ENCODE peak calls at places on chromosome 18, in eight cellular contexts. K is SW480; Z is stimulated activated CD4-positive, alpha-beta T cell treated with anti-CD3 and anti-CD28 coated beads, Interleukin-2, amount 100 ng/mL, for 48 hours; W is HFFc6; P is LoVo; I is astrocyte of the hippocampus; S is NCI-H524; R is fibroblast of the aortic adventitia. U is an unnamed sample.

GRCh38 chr18:37564796-37565137 is 831 bp downstream of the CELF4 start:
- DNase-seq in K (peak), Z (no peak), W (no peak), P (no peak), I (peak), S (peak), R (peak), U (peak)

GRCh38 chr18:10247402-10248117 is 206.9 kb upstream of the APCDD1 start:
- DNase-seq in K (no peak), Z (no peak), W (no peak), P (no peak), I (no peak), S (peak), R (no peak), U (peak)

GRCh38 chr18:44786697-44787096 is 106.0 kb downstream of the SETBP1 start:
- DNase-seq in K (no peak), Z (no peak), W (no peak), P (no peak), I (no peak), S (no peak), R (no peak), U (no peak)

GRCh38 chr18:45050712-45051639 is 370.3 kb downstream of the SETBP1 start:
- DNase-seq in K (peak), Z (no peak), W (peak), P (no peak), I (peak), S (no peak), R (peak), U (no peak)

GRCh38 chr18:13713455-13714055 is 12.8 kb downstream of the FAM210A start:
- DNase-seq in K (no peak), Z (no peak), W (no peak), P (no peak), I (no peak), S (no peak), R (no peak), U (no peak)

GRCh38 chr18:79569720-79570119 is 109.9 kb upstream of the CTDP1 start:
- DNase-seq in K (no peak), Z (no peak), W (no peak), P (no peak), I (no peak), S (no peak), R (no peak), U (no peak)

GRCh38 chr18:27604583-27604982 is 419.5 kb upstream of the CHST9 start:
- DNase-seq in K (peak), Z (no peak), W (peak), P (no peak), I (peak), S (no peak), R (peak), U (no peak)

GRCh38 chr18:59960272-59960671 is 60.5 kb downstream of the PMAIP1 start:
- DNase-seq in K (no peak), Z (no peak), W (no peak), P (no peak), I (no peak), S (no peak), R (no peak), U (no peak)

GRCh38 chr18:39655341-39655740 is 2089.7 kb upstream of the CELF4 start:
- DNase-seq in K (no peak), Z (no peak), W (no peak), P (no peak), I (no peak), S (no peak), R (no peak), U (no peak)

GRCh38 chr18:11572201-11572600 is 37.2 kb upstream of the SLC35G4 start:
- DNase-seq in K (no peak), Z (no peak), W (no peak), P (no peak), I (no peak), S (no peak), R (no peak), U (no peak)

GRCh38 chr18:59075923-59076322 is 63.8 kb upstream of the SEC11C start:
- DNase-seq in K (no peak), Z (no peak), W (no peak), P (no peak), I (no peak), S (no peak), R (no peak), U (no peak)

GRCh38 chr18:3453540-3454364 is 3.8 kb downstream of the TGIF1 start:
- DNase-seq in K (peak), Z (peak), W (peak), P (peak), I (peak), S (no peak), R (peak), U (peak)

GRCh38 chr18:74446178-74446577 is 10.9 kb downstream of the DIPK1C start:
- DNase-seq in K (no peak), Z (no peak), W (no peak), P (no peak), I (no peak), S (no peak), R (no peak), U (no peak)

GRCh38 chr18:9683418-9684396 is 24.4 kb upstream of the RAB31 start:
- DNase-seq in K (peak), Z (no peak), W (peak), P (no peak), I (peak), S (peak), R (peak), U (no peak)

GRCh38 chr18:25621144-25621543 is 269.2 kb upstream of the ZNF521 start:
- DNase-seq in K (no peak), Z (no peak), W (no peak), P (no peak), I (no peak), S (no peak), R (no peak), U (no peak)

GRCh38 chr18:69002233-69002632 is 204.4 kb downstream of the CCDC102B start:
- DNase-seq in K (no peak), Z (no peak), W (no peak), P (no peak), I (no peak), S (no peak), R (no peak), U (no peak)

U was measured in RPMI8226.